ENCODE peak calls at places on chromosomes 13 and 19, in seven cellular contexts. C is stomach, E is nephron progenitor cell, X is astrocyte of the spinal cord, U is transverse colon, R is foreskin fibroblast, F is heart right ventricle. I is an unnamed sample.
A peak's percentile ranks its signal among the peaks of the same experiment; 100 is the strongest.

GRCh38 chr19:56106397-56106849 is 14.7 kb downstream of the ZNF787 start:
- DNase-seq in C (peak; percentile 89), E (no peak), X (no peak), U (peak; percentile 83), R (no peak), F (peak; percentile 15), I (no peak)

GRCh38 chr13:65613004-65613403 is 1617.1 kb downstream of the PCDH9 start:
- DNase-seq in C (no peak), E (no peak), X (no peak), U (no peak), R (no peak), F (no peak), I (no peak)

GRCh38 chr19:50330365-50331078 is 1.3 kb upstream of the KCNC3 start:
- DNase-seq in C (peak; percentile 78), E (peak; percentile 98), X (no peak), U (peak; percentile 80), R (peak; percentile 41), F (peak; percentile 87), I (peak; percentile 86)

GRCh38 chr13:44311011-44311481 is 62.6 kb upstream of the SERP2 start:
- DNase-seq in C (peak; percentile 70), E (no peak), X (peak; percentile 65), U (no peak), R (peak; percentile 75), F (no peak), I (no peak)

GRCh38 chr13:37375071-37375470 is 223.5 kb downstream of the POSTN start:
- DNase-seq in C (no peak), E (no peak), X (no peak), U (no peak), R (no peak), F (no peak), I (no peak)

GRCh38 chr13:53058077-53058660 is 29.6 kb downstream of the OLFM4 start:
- DNase-seq in C (no peak), E (no peak), X (no peak), U (no peak), R (no peak), F (no peak), I (no peak)

GRCh38 chr13:24630851-24631341 is 49.3 kb upstream of the ATP12A start:
- DNase-seq in C (peak; percentile 34), E (no peak), X (no peak), U (no peak), R (no peak), F (no peak), I (no peak)

GRCh38 chr13:104837756-104838155 is 1697.7 kb downstream of the EFNB2 start:
- DNase-seq in C (no peak), E (no peak), X (no peak), U (no peak), R (no peak), F (no peak), I (no peak)

GRCh38 chr19:36528921-36529518 is 949 bp upstream of the ZNF260 start:
- DNase-seq in C (no peak), E (peak; percentile 4), X (no peak), U (no peak), R (no peak), F (no peak), I (peak; percentile 79)

GRCh38 chr13:44734204-44734707 is 158.1 kb upstream of the TSC22D1 start:
- DNase-seq in C (peak; percentile 91), E (no peak), X (peak; percentile 63), U (no peak), R (peak; percentile 78), F (peak; percentile 50), I (no peak)

GRCh38 chr13:33740134-33740538 is 77.8 kb upstream of the RFC3 start:
- DNase-seq in C (no peak), E (no peak), X (peak; percentile 52), U (no peak), R (peak; percentile 8), F (no peak), I (no peak)

GRCh38 chr13:99085139-99085845 is 107.4 kb upstream of the DOCK9 start:
- DNase-seq in C (no peak), E (peak; percentile 17), X (no peak), U (no peak), R (peak; percentile 14), F (no peak), I (peak; percentile 29)

GRCh38 chr13:30698488-30699005 is 36.8 kb upstream of the ALOX5AP start:
- DNase-seq in C (no peak), E (no peak), X (no peak), U (no peak), R (no peak), F (no peak), I (no peak)

GRCh38 chr19:43681826-43682225 is 11.9 kb upstream of the PLAUR start:
- DNase-seq in C (no peak), E (no peak), X (no peak), U (no peak), R (no peak), F (no peak), I (no peak)

GRCh38 chr13:100659578-100659977 is 15.0 kb downstream of the TMTC4 start:
- DNase-seq in C (no peak), E (no peak), X (no peak), U (no peak), R (no peak), F (no peak), I (no peak)

GRCh38 chr19:17202713-17203112 is 12.4 kb upstream of the USE1 start:
- DNase-seq in C (no peak), E (no peak), X (no peak), U (no peak), R (no peak), F (no peak), I (no peak)

GRCh38 chr13:93881418-93881817 is 598.1 kb downstream of the DCT start:
- DNase-seq in C (no peak), E (no peak), X (no peak), U (no peak), R (peak; percentile 50), F (no peak), I (no peak)

GRCh38 chr13:101965096-101965495 is 436.8 kb downstream of the FGF14 start:
- DNase-seq in C (no peak), E (no peak), X (no peak), U (no peak), R (no peak), F (no peak), I (no peak)

GRCh38 chr13:83987394-83987793 is 105.1 kb upstream of the SLITRK1 start:
- DNase-seq in C (no peak), E (no peak), X (no peak), U (no peak), R (no peak), F (no peak), I (no peak)

GRCh38 chr19:49362926-49363264 is 679 bp upstream of the TEAD2 start:
- DNase-seq in C (peak; percentile 30), E (peak; percentile 45), X (no peak), U (peak; percentile 47), R (no peak), F (peak; percentile 51), I (peak; percentile 19)

GRCh38 chr19:2627319-2627829 is 75.1 kb downstream of the GNG7 start:
- DNase-seq in C (peak; percentile 87), E (no peak), X (peak; percentile 98), U (peak; percentile 69), R (peak; percentile 99), F (peak; percentile 65), I (peak; percentile 65)

GRCh38 chr13:74444877-74445479 is 310.8 kb upstream of the KLF12 start:
- DNase-seq in C (no peak), E (no peak), X (peak; percentile 15), U (no peak), R (peak; percentile 54), F (no peak), I (no peak)

GRCh38 chr19:28171983-28172382 is 1041.0 kb downstream of the UQCRFS1 start:
- DNase-seq in C (no peak), E (no peak), X (no peak), U (no peak), R (no peak), F (no peak), I (no peak)

GRCh38 chr13:99432637-99433542 is 68.4 kb upstream of the TM9SF2 start:
- DNase-seq in C (peak; percentile 52), E (peak; percentile 51), X (peak; percentile 42), U (peak; percentile 62), R (peak; percentile 86), F (peak; percentile 55), I (peak; percentile 97)

GRCh38 chr19:57242821-57243220 is 2.4 kb downstream of the ZNF805 start:
- DNase-seq in C (no peak), E (no peak), X (no peak), U (no peak), R (no peak), F (no peak), I (no peak)

GRCh38 chr19:34661357-34661756 is 15.6 kb downstream of the SCGB2B2 start:
- DNase-seq in C (peak; percentile 45), E (no peak), X (no peak), U (no peak), R (no peak), F (no peak), I (no peak)

GRCh38 chr19:788821-789472 is 8.3 kb upstream of the PTBP1 start:
- DNase-seq in C (no peak), E (peak; percentile 50), X (no peak), U (no peak), R (peak; percentile 73), F (no peak), I (no peak)
- TF ChIP-seq CTCF in C (no peak), E (no peak), X (no peak), U (no peak), R (no peak), F (peak; percentile 26), I (no peak)

GRCh38 chr19:3803986-3804385 is 17.8 kb upstream of the MATK start:
- DNase-seq in C (no peak), E (no peak), X (no peak), U (no peak), R (no peak), F (no peak), I (no peak)

GRCh38 chr19:3798137-3798536 is 12.0 kb upstream of the MATK start:
- DNase-seq in C (no peak), E (no peak), X (no peak), U (no peak), R (no peak), F (no peak), I (peak; percentile 50)

GRCh38 chr19:3804429-3804828 is 18.2 kb upstream of the MATK start:
- DNase-seq in C (no peak), E (no peak), X (no peak), U (no peak), R (no peak), F (no peak), I (no peak)

GRCh38 chr19:3803114-3803888 is 17.1 kb upstream of the MATK start:
- DNase-seq in C (no peak), E (no peak), X (no peak), U (no peak), R (no peak), F (no peak), I (no peak)

GRCh38 chr19:3801412-3802096 is 15.4 kb upstream of the MATK start:
- DNase-seq in C (peak; percentile 44), E (peak; percentile 70), X (no peak), U (peak; percentile 37), R (peak; percentile 43), F (peak; percentile 43), I (peak; percentile 83)
- TF ChIP-seq CTCF in C (no peak), E (no peak), X (peak; percentile 40), U (no peak), R (peak; percentile 35), F (peak; percentile 29), I (no peak)

GRCh38 chr13:69565334-69565733 is 542.3 kb upstream of the ATXN8OS start:
- DNase-seq in C (no peak), E (peak; percentile 5), X (peak; percentile 67), U (peak; percentile 12), R (no peak), F (no peak), I (peak; percentile 4)
- TF ChIP-seq CTCF in C (no peak), E (peak; percentile 16), X (peak; percentile 44), U (no peak), R (no peak), F (no peak), I (no peak)

GRCh38 chr13:49098771-49099512 is 121.2 kb upstream of the MLNR start:
- DNase-seq in C (no peak), E (no peak), X (peak; percentile 23), U (no peak), R (peak; percentile 30), F (no peak), I (peak; percentile 7)
- TF ChIP-seq CTCF in C (no peak), E (peak; percentile 34), X (peak; percentile 39), U (peak; percentile 35), R (peak; percentile 28), F (peak; percentile 63), I (peak; percentile 31)